ENCODE peak calls at places on chromosomes 1 and 21, in four cellular contexts. One of them, this sample, is unnamed.

GRCh38 chr1:192538407-192539311 is 36.9 kb upstream of the RGS1 start:
- DNase-seq in NCI-H1105 treated with DMSO at 0.1 percent for 48 hours: no peak
- DNase-seq in NCI-H2081: no peak
- DNase-seq in EL: no peak
- DNase-seq in this sample: no peak

GRCh38 chr1:3101127-3101939 is 32.3 kb downstream of the PRDM16 start:
- DNase-seq in NCI-H1105 treated with DMSO at 0.1 percent for 48 hours: no peak
- DNase-seq in NCI-H2081: no peak
- DNase-seq in EL: no peak
- DNase-seq in this sample: peak

GRCh38 chr1:227317541-227318002 is 720 bp downstream of the CDC42BPA start:
- DNase-seq in NCI-H1105 treated with DMSO at 0.1 percent for 48 hours: peak
- DNase-seq in NCI-H2081: peak
- DNase-seq in EL: peak
- DNase-seq in this sample: peak

GRCh38 chr1:178552856-178553255 is 39.9 kb downstream of the TEX35 start:
- DNase-seq in NCI-H1105 treated with DMSO at 0.1 percent for 48 hours: no peak
- DNase-seq in NCI-H2081: no peak
- DNase-seq in EL: no peak
- DNase-seq in this sample: no peak

GRCh38 chr1:29655945-29656866 is 419.9 kb downstream of the PTPRU start:
- DNase-seq in NCI-H1105 treated with DMSO at 0.1 percent for 48 hours: no peak
- DNase-seq in NCI-H2081: no peak
- DNase-seq in EL: peak
- DNase-seq in this sample: no peak

GRCh38 chr1:193602705-193603104 is 416.3 kb upstream of the B3GALT2 start:
- DNase-seq in NCI-H1105 treated with DMSO at 0.1 percent for 48 hours: no peak
- DNase-seq in NCI-H2081: no peak
- DNase-seq in EL: no peak
- DNase-seq in this sample: no peak

GRCh38 chr1:110671323-110671722 is 3.4 kb downstream of the KCNA3 start:
- DNase-seq in NCI-H1105 treated with DMSO at 0.1 percent for 48 hours: peak
- DNase-seq in NCI-H2081: no peak
- DNase-seq in EL: no peak
- DNase-seq in this sample: no peak

GRCh38 chr1:78673120-78673519 is 23.5 kb downstream of the IFI44 start:
- DNase-seq in NCI-H1105 treated with DMSO at 0.1 percent for 48 hours: peak
- DNase-seq in NCI-H2081: no peak
- DNase-seq in EL: no peak
- DNase-seq in this sample: no peak

GRCh38 chr1:30920827-30921226 is 12.3 kb upstream of the SDC3 start:
- DNase-seq in NCI-H1105 treated with DMSO at 0.1 percent for 48 hours: no peak
- DNase-seq in NCI-H2081: no peak
- DNase-seq in EL: no peak
- DNase-seq in this sample: no peak

GRCh38 chr1:2433196-2433595 is 20.8 kb upstream of the PEX10 start:
- DNase-seq in NCI-H1105 treated with DMSO at 0.1 percent for 48 hours: no peak
- DNase-seq in NCI-H2081: no peak
- DNase-seq in EL: no peak
- DNase-seq in this sample: no peak

GRCh38 chr1:61284226-61284854 is 202.0 kb downstream of the NFIA start:
- DNase-seq in NCI-H1105 treated with DMSO at 0.1 percent for 48 hours: no peak
- DNase-seq in NCI-H2081: no peak
- DNase-seq in EL: no peak
- DNase-seq in this sample: no peak

GRCh38 chr1:41478118-41478748 is 6.2 kb downstream of the EDN2 start:
- DNase-seq in NCI-H1105 treated with DMSO at 0.1 percent for 48 hours: no peak
- DNase-seq in NCI-H2081: no peak
- DNase-seq in EL: no peak
- DNase-seq in this sample: no peak

GRCh38 chr1:177586429-177586828 is 383.4 kb downstream of the SEC16B start:
- DNase-seq in NCI-H1105 treated with DMSO at 0.1 percent for 48 hours: no peak
- DNase-seq in NCI-H2081: no peak
- DNase-seq in EL: peak
- DNase-seq in this sample: no peak

GRCh38 chr1:64245495-64245894 is 42.1 kb downstream of the UBE2U start:
- DNase-seq in NCI-H1105 treated with DMSO at 0.1 percent for 48 hours: no peak
- DNase-seq in NCI-H2081: no peak
- DNase-seq in EL: no peak
- DNase-seq in this sample: no peak

GRCh38 chr1:204438628-204439027 is 27.0 kb upstream of the PPP1R15B start:
- DNase-seq in NCI-H1105 treated with DMSO at 0.1 percent for 48 hours: no peak
- DNase-seq in NCI-H2081: no peak
- DNase-seq in EL: peak
- DNase-seq in this sample: no peak

GRCh38 chr1:179955318-179955638 is 668 bp downstream of the CEP350 start:
- DNase-seq in NCI-H1105 treated with DMSO at 0.1 percent for 48 hours: no peak
- DNase-seq in NCI-H2081: peak
- DNase-seq in EL: peak
- DNase-seq in this sample: no peak

GRCh38 chr1:1255078-1255477 is 8.6 kb upstream of the C1QTNF12 start:
- DNase-seq in NCI-H1105 treated with DMSO at 0.1 percent for 48 hours: no peak
- DNase-seq in NCI-H2081: no peak
- DNase-seq in EL: no peak
- DNase-seq in this sample: no peak

GRCh38 chr1:172917972-172918371 is 132.8 kb downstream of the TNFSF18 start:
- DNase-seq in NCI-H1105 treated with DMSO at 0.1 percent for 48 hours: no peak
- DNase-seq in NCI-H2081: no peak
- DNase-seq in EL: peak
- DNase-seq in this sample: no peak

GRCh38 chr1:180540697-180541594 is 17.8 kb upstream of the OVAAL start:
- DNase-seq in NCI-H1105 treated with DMSO at 0.1 percent for 48 hours: peak
- DNase-seq in NCI-H2081: no peak
- DNase-seq in EL: peak
- DNase-seq in this sample: peak

GRCh38 chr21:32094792-32095191 is 184.1 kb downstream of the MIS18A start:
- DNase-seq in NCI-H1105 treated with DMSO at 0.1 percent for 48 hours: no peak
- DNase-seq in NCI-H2081: no peak
- DNase-seq in EL: peak
- DNase-seq in this sample: no peak

GRCh38 chr1:95506736-95507404 is 272.9 kb downstream of the RWDD3 start:
- DNase-seq in NCI-H1105 treated with DMSO at 0.1 percent for 48 hours: peak
- DNase-seq in NCI-H2081: no peak
- DNase-seq in EL: no peak
- DNase-seq in this sample: no peak

This sample was measured in NCI-H748 treated with DMSO at 0.1 percent for 48 hours.